ENCODE peak calls at places on chromosomes 1 and 21, in six cellular contexts. G is GM23248, U is GM12865, S is activated T-cell treated with anti-CD3 and anti-CD28 coated beads for 24 hours, P is iris pigment epithelial cell, J is cardiac fibroblast. A is an unnamed sample.

GRCh38 chr1:166956057-166956850 is 19.1 kb downstream of the ILDR2 start:
- DNase-seq in G (no peak), U (peak), S (no peak), P (no peak), J (no peak), A (no peak)

GRCh38 chr1:209414803-209415329 is 168.6 kb upstream of the CAMK1G start:
- DNase-seq in G (no peak), U (no peak), S (no peak), P (no peak), J (no peak), A (no peak)

GRCh38 chr1:30822006-30822405 is 64.4 kb upstream of the LAPTM5 start:
- DNase-seq in G (no peak), U (no peak), S (no peak), P (no peak), J (no peak), A (no peak)

GRCh38 chr21:43769325-43769958 is 6.7 kb downstream of the CSTB start:
- DNase-seq in G (no peak), U (no peak), S (no peak), P (no peak), J (no peak), A (no peak)

GRCh38 chr21:28982637-28983036 is 10.0 kb downstream of the LTN1 start:
- DNase-seq in G (no peak), U (no peak), S (no peak), P (no peak), J (no peak), A (no peak)

GRCh38 chr1:27606708-27607238 is 2.8 kb upstream of the AHDC1 start:
- DNase-seq in G (peak), U (no peak), S (no peak), P (peak), J (peak), A (no peak)

GRCh38 chr1:41517039-41517438 is 32.6 kb upstream of the EDN2 start:
- DNase-seq in G (no peak), U (no peak), S (no peak), P (no peak), J (no peak), A (no peak)

GRCh38 chr1:23044035-23044434 is 24.8 kb downstream of the KDM1A start:
- DNase-seq in G (no peak), U (no peak), S (no peak), P (no peak), J (no peak), A (no peak)

GRCh38 chr1:232988572-232989040 is 38.2 kb downstream of the NTPCR start:
- DNase-seq in G (peak), U (no peak), S (no peak), P (peak), J (peak), A (no peak)

GRCh38 chr1:43303477-43304286 is 2.9 kb downstream of the TIE1 start:
- DNase-seq in G (no peak), U (no peak), S (no peak), P (no peak), J (no peak), A (no peak)

GRCh38 chr1:181104790-181105133 is 16.3 kb downstream of the IER5 start:
- DNase-seq in G (peak), U (peak), S (no peak), P (peak), J (no peak), A (peak)

GRCh38 chr1:228276361-228276831 is 68.6 kb downstream of the OBSCN start:
- DNase-seq in G (peak), U (no peak), S (no peak), P (no peak), J (no peak), A (no peak)

A was measured in naive thymus-derived CD4-positive, alpha-beta T cell.